ENCODE peak calls at places on chromosomes 7 and 10, in seven cellular contexts. Q is IMR-90, Z is A549, T is endothelial cell of umbilical vein, A is ovary, I is left ventricle myocardium inferior, L is Peyer's patch. H is an unnamed sample.

GRCh38 chr7:36784991-36785940 is 61.0 kb upstream of the AOAH start:
- DNase-seq in Q (no peak), Z (no peak), T (no peak), A (no peak), I (peak), L (no peak), H (peak)

GRCh38 chr10:80924063-80924952 is 386.6 kb downstream of the SH2D4B start:
- DNase-seq in Q (peak), Z (peak), T (peak), A (peak), I (no peak), L (no peak), H (peak)

GRCh38 chr7:142828101-142828500 is 26.8 kb upstream of the EPHB6 start:
- DNase-seq in Q (no peak), Z (no peak), T (no peak), A (no peak), I (no peak), L (no peak), H (no peak)

GRCh38 chr7:142450206-142450605 is 192.3 kb upstream of the PRSS58 start:
- DNase-seq in Q (no peak), Z (no peak), T (no peak), A (no peak), I (no peak), L (no peak), H (no peak)

GRCh38 chr10:29860159-29860558 is 199.2 kb downstream of the JCAD start:
- DNase-seq in Q (peak), Z (no peak), T (no peak), A (no peak), I (no peak), L (no peak), H (no peak)

GRCh38 chr10:126042906-126043305 is 146.5 kb downstream of the FANK1 start:
- DNase-seq in Q (no peak), Z (no peak), T (no peak), A (no peak), I (no peak), L (no peak), H (no peak)

GRCh38 chr10:5284311-5285057 is 80.3 kb upstream of the UCN3 start:
- DNase-seq in Q (peak), Z (peak), T (peak), A (no peak), I (no peak), L (no peak), H (no peak)

GRCh38 chr10:108523016-108523415 is 1358.5 kb upstream of the SORCS1 start:
- DNase-seq in Q (no peak), Z (peak), T (no peak), A (no peak), I (no peak), L (no peak), H (no peak)

GRCh38 chr10:129741280-129741977 is 222.6 kb downstream of the EBF3 start:
- DNase-seq in Q (no peak), Z (no peak), T (no peak), A (no peak), I (no peak), L (peak), H (no peak)

GRCh38 chr7:131076711-131077170 is 250.9 kb upstream of the MKLN1 start:
- DNase-seq in Q (peak), Z (no peak), T (no peak), A (no peak), I (no peak), L (no peak), H (no peak)
- H3K27ac ChIP-seq in Q (peak), Z (no peak), T (no peak), A (no peak), I (peak), L (no peak), H (no peak)

DNA sequence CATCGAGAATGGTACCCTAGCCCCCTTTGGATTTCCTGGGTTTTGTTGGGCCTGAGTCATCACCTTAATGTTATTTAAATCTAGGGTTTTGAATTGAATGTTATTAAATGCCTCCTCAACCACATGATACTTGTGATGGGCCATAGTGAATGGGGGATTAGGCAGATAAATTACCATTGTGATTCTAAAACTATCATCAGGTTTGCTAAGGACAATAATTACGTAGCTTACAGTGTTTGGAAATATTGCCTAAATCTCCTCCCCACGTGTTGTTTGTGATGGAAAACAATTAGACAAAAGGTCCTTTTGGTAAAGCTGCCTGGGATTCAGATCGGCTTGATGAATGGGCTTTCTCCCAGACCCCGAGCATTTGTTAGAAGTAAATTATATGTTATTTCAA is 195.6 kb upstream of the GPR26 start:
- DNase-seq in Q (no peak), Z (no peak), T (no peak), A (no peak), I (no peak), L (no peak), H (no peak)
- H3K27ac ChIP-seq in Q (no peak), Z (no peak), T (no peak), A (no peak), I (no peak), L (no peak), H (no peak)

DNA sequence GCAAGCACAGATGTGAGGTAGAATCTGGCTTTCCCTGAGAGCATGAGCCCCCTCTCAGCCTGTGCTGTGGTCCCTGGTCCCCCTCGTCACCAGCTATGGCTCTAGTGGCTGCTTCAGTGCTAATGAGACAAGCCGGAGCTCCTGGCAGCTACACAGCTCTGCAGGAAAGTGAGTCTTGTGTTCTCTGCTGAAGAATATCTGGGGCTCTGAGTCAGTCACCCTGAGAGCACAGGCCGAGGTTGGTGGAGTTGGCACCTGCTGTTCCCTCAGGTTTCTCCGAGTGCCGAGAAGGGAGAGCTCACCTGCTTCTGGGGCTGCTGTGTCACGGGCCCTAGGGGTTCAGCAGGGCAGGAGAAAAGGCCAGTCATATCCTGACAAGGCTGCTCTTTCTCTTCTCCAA is 37.2 kb upstream of the GJD4 start:
- DNase-seq in Q (no peak), Z (no peak), T (no peak), A (no peak), I (no peak), L (no peak), H (no peak)
- H3K27ac ChIP-seq in Q (no peak), Z (no peak), T (no peak), A (no peak), I (no peak), L (no peak), H (no peak)

GRCh38 chr7:2403718-2404648 is 572 bp downstream of the CHST12 start:
- DNase-seq in Q (peak), Z (no peak), T (peak), A (no peak), I (peak), L (peak), H (peak)

GRCh38 chr7:2405601-2406345 is 2.4 kb downstream of the CHST12 start:
- DNase-seq in Q (no peak), Z (no peak), T (no peak), A (no peak), I (no peak), L (no peak), H (peak)

GRCh38 chr7:2403014-2403717 is at the start of gene CHST12:
- DNase-seq in Q (peak), Z (peak), T (peak), A (peak), I (peak), L (peak), H (peak)

GRCh38 chr7:2405201-2405600 is 1.8 kb downstream of the CHST12 start:
- DNase-seq in Q (no peak), Z (no peak), T (no peak), A (no peak), I (no peak), L (no peak), H (no peak)

GRCh38 chr7:2404714-2405119 is 1.3 kb downstream of the CHST12 start:
- DNase-seq in Q (no peak), Z (no peak), T (no peak), A (no peak), I (no peak), L (no peak), H (no peak)
- H3K27ac ChIP-seq in Q (no peak), Z (no peak), T (no peak), A (no peak), I (peak), L (peak), H (no peak)

GRCh38 chr7:32093415-32094408 is 23.5 kb upstream of the PDE1C start:
- DNase-seq in Q (peak), Z (peak), T (no peak), A (peak), I (peak), L (no peak), H (no peak)

GRCh38 chr7:32089256-32089655 is 19.0 kb upstream of the PDE1C start:
- DNase-seq in Q (no peak), Z (no peak), T (no peak), A (no peak), I (no peak), L (no peak), H (no peak)

GRCh38 chr7:32089678-32090077 is 19.5 kb upstream of the PDE1C start:
- DNase-seq in Q (no peak), Z (no peak), T (no peak), A (no peak), I (no peak), L (no peak), H (no peak)

GRCh38 chr7:32092346-32092745 is 22.1 kb upstream of the PDE1C start:
- DNase-seq in Q (no peak), Z (no peak), T (no peak), A (no peak), I (no peak), L (no peak), H (no peak)

DNA sequence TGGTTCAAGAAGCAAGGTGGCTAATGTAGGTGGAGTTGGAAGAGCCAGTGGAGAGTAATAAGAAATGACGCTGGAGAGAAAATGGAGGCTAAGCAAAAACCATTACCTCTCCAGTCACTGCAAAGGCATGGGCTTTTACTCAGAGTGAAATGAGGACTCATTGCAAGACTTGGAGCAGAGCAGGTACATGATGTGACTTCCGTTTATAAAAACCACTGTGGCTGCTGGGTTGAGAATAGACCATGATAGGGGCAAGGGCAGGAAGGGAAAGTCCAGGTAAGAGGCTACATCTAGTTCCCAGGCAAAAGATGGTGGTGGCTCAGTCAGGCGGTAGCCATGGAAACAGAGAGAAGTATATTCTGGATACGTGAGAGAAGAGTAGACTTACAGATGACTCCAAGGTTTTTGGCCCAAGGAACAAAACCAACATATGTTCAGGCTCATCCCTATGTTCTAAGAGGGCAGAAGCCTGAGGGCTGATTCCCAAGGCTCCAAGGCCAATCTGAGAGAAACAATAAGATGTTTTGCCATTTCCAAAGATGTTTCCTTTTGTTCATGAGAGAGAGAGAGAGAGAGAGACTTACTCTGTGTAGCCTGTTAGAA is 21.5 kb upstream of the PDE1C start:
- DNase-seq in Q (no peak), Z (no peak), T (no peak), A (no peak), I (no peak), L (no peak), H (no peak)
- H3K27ac ChIP-seq in Q (no peak), Z (peak), T (no peak), A (no peak), I (peak), L (no peak), H (no peak)

GRCh38 chr7:14826426-14826825 is 76.1 kb downstream of the DGKB start:
- DNase-seq in Q (no peak), Z (no peak), T (no peak), A (no peak), I (no peak), L (no peak), H (no peak)
- H3K27ac ChIP-seq in Q (no peak), Z (no peak), T (no peak), A (no peak), I (no peak), L (no peak), H (no peak)

DNA sequence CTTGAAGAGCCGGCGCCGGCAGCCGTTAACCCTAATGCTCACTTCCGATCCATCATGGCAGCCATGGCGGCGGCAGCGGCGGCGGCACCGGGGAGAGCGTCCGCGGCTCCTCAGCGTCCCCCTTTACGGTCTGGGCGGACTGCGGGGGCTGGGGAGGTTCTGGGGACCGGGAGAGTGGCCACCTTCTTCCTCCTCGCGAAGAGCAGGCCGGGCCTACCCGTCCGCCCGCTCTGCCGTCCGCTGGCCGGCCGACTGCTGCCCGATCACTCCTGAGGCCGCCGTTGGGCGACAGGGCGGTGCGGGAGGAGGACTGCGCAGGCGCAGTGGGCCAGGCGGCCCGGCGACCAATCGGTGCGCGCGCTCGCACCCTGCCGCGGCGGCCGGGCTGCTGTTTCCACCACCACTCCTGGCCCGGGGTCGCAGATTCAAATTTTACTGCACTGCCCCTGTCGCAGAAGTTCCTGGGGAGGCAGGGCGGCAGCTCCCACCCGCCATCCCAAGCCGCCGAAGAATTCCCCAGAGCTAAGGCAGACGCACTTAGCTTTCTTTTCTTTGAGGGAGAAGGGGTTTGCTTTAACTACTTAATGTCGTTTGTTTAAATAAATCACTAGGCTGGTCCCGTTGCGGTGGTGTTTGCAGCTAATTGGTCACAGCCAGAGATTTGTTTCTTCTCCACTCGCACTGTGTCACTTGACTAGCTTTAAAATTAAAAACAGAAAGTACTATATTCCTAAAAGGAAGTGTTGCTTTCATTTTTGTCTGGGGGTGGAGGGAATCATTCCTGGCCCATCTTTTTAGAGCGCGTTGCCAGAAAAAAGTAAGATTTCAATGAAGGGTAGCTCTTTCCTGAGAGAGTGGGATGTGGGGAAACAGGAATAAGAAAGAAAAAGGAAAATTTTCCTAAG is at the start of gene KIF5B:
- DNase-seq in Q (peak), Z (peak), T (peak), A (peak), I (peak), L (peak), H (peak)
- H3K27ac ChIP-seq in Q (peak), Z (peak), T (peak), A (peak), I (peak), L (peak), H (peak)

GRCh38 chr7:33040803-33041516 is 21.6 kb downstream of the NT5C3A start:
- DNase-seq in Q (peak), Z (peak), T (peak), A (no peak), I (no peak), L (peak), H (peak)

GRCh38 chr7:33039257-33039904 is 23.2 kb downstream of the NT5C3A start:
- DNase-seq in Q (no peak), Z (no peak), T (peak), A (no peak), I (no peak), L (no peak), H (peak)

GRCh38 chr7:33043434-33043833 is 19.1 kb downstream of the NT5C3A start:
- DNase-seq in Q (no peak), Z (no peak), T (no peak), A (no peak), I (no peak), L (no peak), H (no peak)

GRCh38 chr7:33039905-33040292 is 22.7 kb downstream of the NT5C3A start:
- DNase-seq in Q (no peak), Z (no peak), T (no peak), A (no peak), I (no peak), L (no peak), H (no peak)

DNA sequence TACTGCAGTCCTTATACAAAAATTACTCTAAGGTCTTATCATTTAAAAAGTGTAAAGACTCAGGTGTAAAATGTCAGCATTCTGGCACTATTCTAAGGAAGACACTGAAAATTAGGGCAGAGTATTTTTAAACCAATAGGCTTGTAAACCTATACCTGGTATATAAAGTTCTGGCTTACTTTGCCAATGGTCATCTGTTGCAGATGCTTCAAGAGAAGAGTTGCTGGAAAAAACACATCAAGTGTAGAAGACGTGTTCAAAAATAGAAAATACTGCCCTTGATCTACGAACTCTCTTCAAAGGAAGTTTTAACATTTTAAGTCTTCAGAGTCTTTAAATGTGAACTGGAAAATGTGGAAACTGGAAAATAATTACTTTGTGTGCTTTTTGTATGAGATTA is 23.9 kb downstream of the NT5C3A start:
- DNase-seq in Q (no peak), Z (no peak), T (no peak), A (no peak), I (no peak), L (no peak), H (no peak)
- H3K27ac ChIP-seq in Q (no peak), Z (no peak), T (no peak), A (no peak), I (peak), L (no peak), H (no peak)

DNA sequence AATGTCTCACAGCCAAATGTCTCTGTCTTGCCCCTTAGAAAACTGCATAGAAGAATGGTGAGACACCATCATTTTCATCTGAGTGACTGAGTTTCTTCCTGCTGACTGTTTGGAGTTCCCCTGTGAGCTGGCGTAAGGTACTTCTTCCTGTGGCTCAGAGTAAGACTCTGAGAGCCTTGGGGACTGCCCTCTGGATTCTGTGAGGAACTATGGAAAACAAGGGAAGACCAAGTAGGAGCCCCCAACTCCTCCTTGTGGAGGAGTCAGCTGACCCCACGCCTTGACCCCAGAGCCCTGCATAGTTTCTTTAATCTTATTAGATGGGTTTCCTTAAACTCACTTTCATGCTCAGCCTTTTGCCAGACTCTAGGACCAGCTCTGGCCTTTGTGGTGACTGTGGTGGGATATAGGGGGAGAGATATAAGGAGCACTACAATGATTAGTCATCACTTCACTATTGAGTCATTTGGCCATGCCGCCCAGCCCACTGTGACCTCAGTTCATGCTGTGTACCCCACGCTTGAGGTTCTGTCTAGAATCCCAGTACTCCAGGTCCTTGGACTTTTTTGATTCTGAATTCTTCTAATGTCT is 51.8 kb upstream of the FAM133B start:
- DNase-seq in Q (peak), Z (peak), T (peak), A (no peak), I (no peak), L (no peak), H (no peak)
- H3K27ac ChIP-seq in Q (peak), Z (peak), T (peak), A (no peak), I (peak), L (no peak), H (peak)